ENCODE peak calls at places on chromosomes 7 and 10, in five cellular contexts. X is HepG2, U is GM12878, G is GM12891, D is SK-N-SH. Y is an unnamed sample.

GRCh38 chr7:27242580-27243339 is at the start of gene EVX1:
- DNase-seq in G (no peak), U (no peak), D (no peak), X (no peak), Y (no peak)

GRCh38 chr7:38905026-38905759 is 3.8 kb downstream of the VPS41 start:
- DNase-seq in D (no peak), U (no peak), X (no peak), G (peak), Y (no peak)

GRCh38 chr10:48473704-48474103 is 131.2 kb downstream of the ARHGAP22 start:
- DNase-seq in X (no peak), U (no peak), D (no peak), G (no peak), Y (no peak)

GRCh38 chr10:85593226-85593625 is 773.4 kb downstream of the GRID1 start:
- DNase-seq in X (no peak), D (no peak), U (no peak), G (no peak), Y (no peak)

GRCh38 chr10:35246770-35247343 is 89.5 kb upstream of the CCNY start:
- DNase-seq in G (no peak), X (no peak), D (no peak), U (no peak), Y (no peak)

GRCh38 chr7:113629244-113629643 is 289.6 kb downstream of the PPP1R3A start:
- DNase-seq in G (no peak), X (no peak), U (no peak), D (no peak), Y (no peak)

GRCh38 chr10:79984851-79985250 is 35.9 kb upstream of the SFTPD start:
- DNase-seq in G (no peak), D (no peak), U (no peak), X (no peak), Y (no peak)

GRCh38 chr10:62426086-62426485 is 51.9 kb downstream of the ZNF365 start:
- DNase-seq in D (no peak), G (no peak), U (no peak), X (no peak), Y (no peak)

GRCh38 chr10:119323085-119323670 is 115.8 kb downstream of the GRK5 start:
- DNase-seq in G (no peak), X (peak), U (no peak), D (peak), Y (no peak)

GRCh38 chr7:108114117-108114841 is 15.9 kb downstream of the LAMB4 start:
- DNase-seq in D (no peak), X (peak), U (no peak), G (no peak), Y (no peak)

GRCh38 chr7:65749518-65749917 is 123.4 kb upstream of the VKORC1L1 start:
- DNase-seq in U (no peak), D (no peak), G (no peak), X (no peak), Y (no peak)

GRCh38 chr10:79149662-79150443 is 81.1 kb downstream of the ZMIZ1 start:
- DNase-seq in X (no peak), D (peak), U (no peak), G (peak), Y (peak)

GRCh38 chr10:78688945-78689935 is 379.5 kb upstream of the ZMIZ1 start:
- DNase-seq in X (no peak), G (no peak), U (no peak), D (peak), Y (no peak)

GRCh38 chr10:77043364-77043763 is 594.2 kb downstream of the KCNMA1 start:
- DNase-seq in D (no peak), G (no peak), U (no peak), X (no peak), Y (no peak)

GRCh38 chr10:132078746-132079345 is 13.1 kb downstream of the JAKMIP3 start:
- DNase-seq in U (no peak), D (no peak), G (no peak), X (no peak), Y (no peak)

GRCh38 chr7:12578930-12579640 is 8.6 kb downstream of the SCIN start:
- DNase-seq in X (no peak), U (no peak), G (peak), D (no peak), Y (no peak)
- TF ChIP-seq TAF1 in X (no peak), U (no peak), G (no peak), D (no peak), Y (no peak)

GRCh38 chr7:138954545-138955475 is 26.4 kb downstream of the KIAA1549 start:
- DNase-seq in G (no peak), X (no peak), U (no peak), D (no peak), Y (no peak)

GRCh38 chr7:138961159-138961558 is 20.0 kb downstream of the KIAA1549 start:
- DNase-seq in G (no peak), D (no peak), X (no peak), U (no peak), Y (no peak)

GRCh38 chr7:138962561-138963270 is 18.5 kb downstream of the KIAA1549 start:
- DNase-seq in D (no peak), X (no peak), G (no peak), U (no peak), Y (no peak)

GRCh38 chr7:138957217-138957616 is 24.0 kb downstream of the KIAA1549 start:
- DNase-seq in G (no peak), U (no peak), D (no peak), X (no peak), Y (no peak)

DNA sequence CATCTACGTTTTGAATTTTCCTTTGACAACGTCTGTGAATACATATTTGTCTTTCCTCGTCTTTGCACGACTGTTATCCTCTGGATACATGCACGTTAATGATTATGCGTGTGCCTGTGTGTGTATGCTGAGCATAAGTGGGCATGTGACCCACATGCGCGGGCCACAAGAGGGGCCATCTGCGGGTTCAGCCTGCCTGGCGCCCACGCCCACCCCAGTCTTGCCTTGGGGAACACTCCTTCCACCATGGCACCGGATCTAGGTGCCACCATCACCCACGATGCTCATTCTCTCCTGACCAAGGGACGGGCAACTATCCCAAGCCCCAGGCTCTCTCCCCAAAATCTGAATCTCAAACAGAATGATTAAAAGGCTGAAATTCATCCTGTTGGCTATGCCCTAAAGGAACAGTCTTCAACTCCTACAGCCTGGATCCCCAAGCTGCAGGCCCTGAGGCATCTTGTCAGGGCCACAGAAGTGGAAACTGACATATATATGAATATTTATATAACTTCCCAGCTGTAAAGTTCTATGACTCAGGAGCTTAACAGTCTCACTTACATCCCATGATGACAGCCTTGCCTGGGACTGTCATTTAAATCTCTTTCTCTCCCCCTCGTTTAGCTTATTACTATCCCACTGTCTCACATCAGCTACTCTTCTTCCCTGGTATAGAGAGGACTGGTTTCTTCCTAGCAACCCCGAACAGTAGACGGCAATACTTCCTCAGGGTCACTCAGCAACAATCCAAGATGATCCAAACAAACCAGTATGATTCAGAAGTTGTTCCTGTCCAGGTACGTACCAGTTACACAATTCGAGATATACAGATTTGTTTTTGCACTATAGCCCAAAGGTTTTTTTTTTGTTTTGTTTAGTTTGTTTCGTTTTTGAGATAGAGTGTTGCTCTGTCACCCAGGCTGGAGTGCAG is 22.9 kb downstream of the KIAA1549 start:
- DNase-seq in D (no peak), U (no peak), G (no peak), X (no peak), Y (no peak)
- TF ChIP-seq TAF1 in D (no peak), U (no peak), G (no peak), X (no peak), Y (no peak)

GRCh38 chr10:63544418-63544817 is 23.2 kb downstream of the REEP3 start:
- DNase-seq in G (no peak), U (no peak), X (no peak), D (no peak), Y (no peak)

GRCh38 chr10:63539994-63540393 is 18.8 kb downstream of the REEP3 start:
- DNase-seq in U (no peak), D (no peak), G (no peak), X (no peak), Y (no peak)

GRCh38 chr10:63539377-63539776 is 18.2 kb downstream of the REEP3 start:
- DNase-seq in U (no peak), X (no peak), D (no peak), G (no peak), Y (no peak)

GRCh38 chr10:63543576-63543962 is 22.4 kb downstream of the REEP3 start:
- DNase-seq in D (no peak), X (no peak), U (no peak), G (no peak), Y (no peak)

DNA sequence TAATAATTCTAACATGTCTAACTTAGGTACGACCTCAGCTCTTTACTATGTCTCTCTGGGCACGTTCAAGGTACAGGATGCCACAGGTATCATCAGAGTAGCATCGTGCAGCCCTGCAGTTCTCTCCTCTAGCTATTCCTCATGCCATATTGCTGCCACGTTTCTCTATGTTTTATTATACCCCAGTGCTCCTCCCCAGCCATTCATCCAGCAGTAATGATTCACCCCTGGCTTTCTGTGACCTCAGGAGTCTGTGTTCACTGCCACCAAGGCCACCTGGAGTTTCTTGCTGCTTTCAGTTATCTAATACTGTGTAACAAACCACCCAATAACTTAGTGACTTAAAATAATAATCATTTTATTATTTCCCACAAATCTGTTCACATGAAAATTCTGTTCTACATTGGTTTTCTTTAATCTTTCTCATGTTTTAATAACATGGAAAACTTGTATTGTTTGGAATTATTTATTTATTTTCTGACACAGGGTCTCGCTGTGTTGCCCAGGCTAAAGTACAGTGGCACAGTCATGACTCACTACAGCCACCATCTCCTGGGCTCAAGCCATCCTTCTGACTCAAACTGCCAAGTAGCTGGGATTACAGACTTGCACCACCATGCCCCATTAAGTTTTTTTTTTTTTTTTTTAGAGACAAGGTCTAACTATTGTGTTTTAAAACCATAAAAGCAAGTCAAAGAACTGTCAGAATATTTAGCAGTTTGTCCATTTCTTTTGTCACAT is 21.8 kb downstream of the REEP3 start:
- DNase-seq in X (no peak), D (no peak), G (no peak), U (no peak), Y (no peak)
- TF ChIP-seq TAF1 in X (no peak), D (no peak), G (no peak), U (no peak), Y (no peak)

GRCh38 chr7:104825099-104825498 is 188.9 kb upstream of the KMT2E start:
- DNase-seq in U (no peak), G (no peak), D (no peak), X (no peak), Y (no peak)
- TF ChIP-seq TAF1 in U (no peak), G (no peak), D (no peak), X (no peak), Y (no peak)

Y was measured in GM12892.